ENCODE peak calls at places on chromosomes 12 and 14, in ten cellular contexts. F is stimulated activated CD8-positive, alpha-beta memory T cell treated with anti-CD3 and anti-CD28 coated beads, Interleukin-15, amount 100 ng/mL, for 24 hours; S is SK-N-MC; K is H54; D is CD4-positive, CD25-positive, alpha-beta regulatory T cell; C is DMS79; W is GM18507; Y is EL; G is caudate nucleus; H is epithelial cell of esophagus. E is an unnamed sample.

GRCh38 chr14:85079842-85080741 is 449.9 kb upstream of the FLRT2 start:
- DNase-seq in F (no peak), S (no peak), K (no peak), D (no peak), C (no peak), W (no peak), Y (no peak), G (no peak), H (no peak), E (no peak)

GRCh38 chr14:59313063-59314018 is 124.9 kb downstream of the DAAM1 start:
- DNase-seq in F (no peak), S (no peak), K (no peak), D (no peak), C (no peak), W (no peak), Y (no peak), G (no peak), H (no peak), E (no peak)

GRCh38 chr14:67357583-67358354 is 1.8 kb downstream of the ATP6V1D start:
- DNase-seq in F (no peak), S (no peak), K (no peak), D (no peak), C (peak), W (no peak), Y (peak), G (no peak), H (peak), E (no peak)

GRCh38 chr14:89294060-89294459 is 123.0 kb downstream of the FOXN3 start:
- DNase-seq in F (no peak), S (no peak), K (no peak), D (no peak), C (no peak), W (no peak), Y (no peak), G (no peak), H (no peak), E (no peak)

GRCh38 chr14:70086685-70087379 is 101.9 kb downstream of the SLC8A3 start:
- DNase-seq in F (no peak), S (peak), K (no peak), D (no peak), C (no peak), W (no peak), Y (peak), G (no peak), H (peak), E (peak)

GRCh38 chr12:98646165-98646764 is 1.2 kb downstream of the APAF1 start:
- DNase-seq in F (no peak), S (no peak), K (no peak), D (peak), C (no peak), W (no peak), Y (peak), G (no peak), H (peak), E (no peak)

GRCh38 chr14:89171168-89171567 is 245.9 kb downstream of the FOXN3 start:
- DNase-seq in F (no peak), S (no peak), K (no peak), D (no peak), C (no peak), W (no peak), Y (no peak), G (no peak), H (peak), E (no peak)

GRCh38 chr12:20585055-20585625 is 110.0 kb upstream of the SLCO1C1 start:
- DNase-seq in F (no peak), S (no peak), K (no peak), D (no peak), C (no peak), W (no peak), Y (no peak), G (no peak), H (no peak), E (no peak)

GRCh38 chr14:60657609-60657983 is 8.3 kb upstream of the SIX1 start:
- DNase-seq in F (no peak), S (no peak), K (no peak), D (no peak), C (peak), W (no peak), Y (peak), G (no peak), H (peak), E (peak)

GRCh38 chr12:98939926-98940325 is 294.8 kb downstream of the APAF1 start:
- DNase-seq in F (no peak), S (no peak), K (no peak), D (no peak), C (no peak), W (no peak), Y (no peak), G (no peak), H (no peak), E (no peak)

GRCh38 chr12:126069549-126070165 is 1004.4 kb downstream of the AACS start:
- DNase-seq in F (peak), S (peak), K (peak), D (no peak), C (no peak), W (no peak), Y (peak), G (no peak), H (peak), E (peak)

GRCh38 chr14:23566782-23567185 is 807 bp downstream of the AP1G2 start:
- DNase-seq in F (no peak), S (no peak), K (no peak), D (no peak), C (no peak), W (no peak), Y (peak), G (no peak), H (peak), E (no peak)

E was measured in GM23338.